ENCODE peak calls at places on chromosome 10, in four cellular contexts. F is glutamatergic neuron, J is B cell, A is right atrium auricular region. Q is an unnamed sample.

GRCh38 chr10:20166291-20166690 is 350.1 kb downstream of the PLXDC2 start:
- DNase-seq in F (no peak), J (no peak), A (no peak), Q (no peak)

GRCh38 chr10:63474488-63474887 is 8.7 kb upstream of the JMJD1C start:
- DNase-seq in F (no peak), J (no peak), A (no peak), Q (no peak)

GRCh38 chr10:29621161-29621560 is 13.6 kb downstream of the SVIL start:
- DNase-seq in F (peak), J (no peak), A (no peak), Q (peak)

GRCh38 chr10:5448333-5449048 is 36.1 kb downstream of the NET1 start:
- DNase-seq in F (no peak), J (no peak), A (no peak), Q (no peak)

GRCh38 chr10:103781329-103782061 is 73.9 kb downstream of the SH3PXD2A start:
- DNase-seq in F (no peak), J (no peak), A (no peak), Q (no peak)

GRCh38 chr10:29473411-29474100 is 161.2 kb downstream of the SVIL start:
- DNase-seq in F (no peak), J (no peak), A (no peak), Q (no peak)

GRCh38 chr10:79358811-79359210 is 11.5 kb downstream of the PPIF start:
- DNase-seq in F (no peak), J (no peak), A (no peak), Q (no peak)

GRCh38 chr10:97991875-97992274 is 38.5 kb downstream of the CRTAC1 start:
- DNase-seq in F (no peak), J (no peak), A (no peak), Q (peak)

GRCh38 chr10:86936661-86937501 is 20.5 kb downstream of the MMRN2 start:
- DNase-seq in F (no peak), J (no peak), A (peak), Q (no peak)

GRCh38 chr10:126902157-126902556 is 3.1 kb upstream of the DOCK1 start:
- DNase-seq in F (no peak), J (no peak), A (no peak), Q (no peak)

GRCh38 chr10:22451346-22451745 is 106.0 kb downstream of the SPAG6 start:
- DNase-seq in F (no peak), J (no peak), A (no peak), Q (no peak)

GRCh38 chr10:6530966-6531365 is 49.1 kb downstream of the PRKCQ start:
- DNase-seq in F (no peak), J (no peak), A (no peak), Q (no peak)

GRCh38 chr10:76624470-76624869 is 1013.1 kb downstream of the KCNMA1 start:
- DNase-seq in F (no peak), J (no peak), A (no peak), Q (no peak)

GRCh38 chr10:683448-684071 is 5.9 kb downstream of the DIP2C start:
- DNase-seq in F (no peak), J (no peak), A (no peak), Q (no peak)

GRCh38 chr10:34808789-34809745 is 6.0 kb downstream of the PARD3 start:
- DNase-seq in F (peak), J (no peak), A (no peak), Q (peak)

GRCh38 chr10:79052311-79053080 is 16.3 kb upstream of the ZMIZ1 start:
- DNase-seq in F (peak), J (no peak), A (no peak), Q (peak)

GRCh38 chr10:104683567-104683966 is 42.5 kb downstream of the SORCS3 start:
- DNase-seq in F (no peak), J (no peak), A (no peak), Q (no peak)

GRCh38 chr10:52451817-52452216 is 137.7 kb downstream of the DKK1 start:
- DNase-seq in F (no peak), J (no peak), A (no peak), Q (no peak)

GRCh38 chr10:6339891-6340290 is 137.2 kb downstream of the PFKFB3 start:
- DNase-seq in F (no peak), J (no peak), A (no peak), Q (no peak)

GRCh38 chr10:56068473-56069263 is 292.4 kb downstream of the ZWINT start:
- DNase-seq in F (no peak), J (no peak), A (no peak), Q (no peak)

GRCh38 chr10:103086261-103086660 is 106.8 kb downstream of the NT5C2 start:
- DNase-seq in F (no peak), J (no peak), A (no peak), Q (no peak)

GRCh38 chr10:47241946-47242900 is 57.8 kb upstream of the GDF10 start:
- DNase-seq in F (no peak), J (no peak), A (no peak), Q (no peak)

GRCh38 chr10:19811517-19811916 is 4.7 kb upstream of the PLXDC2 start:
- DNase-seq in F (peak), J (no peak), A (peak), Q (no peak)

GRCh38 chr10:61993676-61994401 is 92.3 kb downstream of the ARID5B start:
- DNase-seq in F (no peak), J (no peak), A (no peak), Q (no peak)

GRCh38 chr10:130933008-130933390 is 378.5 kb downstream of the TCERG1L start:
- DNase-seq in F (no peak), J (no peak), A (peak), Q (no peak)

GRCh38 chr10:50501899-50502556 is 121.7 kb downstream of the SGMS1 start:
- DNase-seq in F (no peak), J (no peak), A (no peak), Q (no peak)

GRCh38 chr10:69640196-69640980 is 10.3 kb downstream of the FAM241B start:
- DNase-seq in F (no peak), J (no peak), A (no peak), Q (no peak)

GRCh38 chr10:62036186-62037081 is 134.9 kb downstream of the ARID5B start:
- DNase-seq in F (peak), J (no peak), A (no peak), Q (no peak)

GRCh38 chr10:124996127-124996853 is 54.4 kb downstream of the ZRANB1 start:
- DNase-seq in F (no peak), J (no peak), A (peak), Q (no peak)

GRCh38 chr10:13563481-13564445 is 23.0 kb upstream of the PRPF18 start:
- DNase-seq in F (no peak), J (no peak), A (no peak), Q (no peak)

GRCh38 chr10:126147866-126148578 is 240.3 kb downstream of the ADAM12 start:
- DNase-seq in F (peak), J (no peak), A (no peak), Q (no peak)

GRCh38 chr10:96840841-96841518 is 8.9 kb downstream of the LCOR start:
- DNase-seq in F (no peak), J (no peak), A (no peak), Q (no peak)

GRCh38 chr10:12375076-12375504 is 25.7 kb downstream of the CAMK1D start:
- DNase-seq in F (no peak), J (no peak), A (no peak), Q (no peak)

GRCh38 chr10:22659901-22660300 is 54.5 kb downstream of the PIP4K2A start:
- DNase-seq in F (no peak), J (no peak), A (no peak), Q (no peak)

GRCh38 chr10:5639066-5639465 is 27.3 kb downstream of the ASB13 start:
- DNase-seq in F (no peak), J (no peak), A (no peak), Q (no peak)

GRCh38 chr10:118543714-118544400 is 51.6 kb downstream of the PRLHR start:
- DNase-seq in F (peak), J (peak), A (peak), Q (peak)

GRCh38 chr10:69844698-69845097 is 43.0 kb downstream of the COL13A1 start:
- DNase-seq in F (no peak), J (no peak), A (no peak), Q (no peak)

GRCh38 chr10:89373916-89374711 is 3.7 kb upstream of the IFIT1B start:
- DNase-seq in F (no peak), J (no peak), A (peak), Q (no peak)

GRCh38 chr10:35372329-35372728 is 36.0 kb downstream of the CCNY start:
- DNase-seq in F (no peak), J (peak), A (peak), Q (no peak)

GRCh38 chr10:78401882-78402367 is 368.3 kb downstream of the RPS24 start:
- DNase-seq in F (no peak), J (no peak), A (no peak), Q (no peak)

GRCh38 chr10:122112625-122113160 is 123.7 kb downstream of the TACC2 start:
- DNase-seq in F (peak), J (no peak), A (peak), Q (peak)
- TF ChIP-seq CTCF in F (no peak), J (no peak), A (peak), Q (no peak)

DNA sequence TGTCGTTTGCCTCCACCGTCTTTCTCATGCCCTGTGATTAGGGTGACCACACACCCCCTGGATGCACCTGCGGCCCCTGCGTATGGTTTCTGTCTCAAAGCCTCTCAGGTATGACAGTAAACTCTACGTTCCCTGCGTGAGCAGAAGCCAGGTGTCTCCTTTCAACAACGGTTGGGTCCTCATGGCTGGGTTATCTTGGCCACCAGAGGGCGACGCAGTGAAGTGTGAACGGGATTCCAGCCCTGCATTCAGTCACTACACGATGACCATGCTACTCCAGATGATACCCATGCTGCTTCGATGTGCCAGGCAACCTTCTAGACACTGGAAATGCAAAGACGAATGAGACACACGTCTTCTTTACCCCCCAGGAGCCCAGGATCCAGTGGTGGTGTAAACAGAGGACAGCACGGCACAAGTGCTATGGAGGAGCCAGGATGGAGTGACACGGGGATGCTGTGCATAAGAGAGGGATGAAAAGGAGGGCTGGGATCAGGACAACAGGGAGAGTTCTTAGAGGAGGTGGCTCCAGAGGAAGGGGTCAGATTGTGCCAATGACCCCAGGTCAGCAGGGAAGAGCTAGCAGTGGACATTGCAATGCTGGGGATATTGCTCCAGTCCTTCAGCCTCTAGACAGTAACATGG is 228.1 kb upstream of the PFKP start:
- DNase-seq in F (peak), J (peak), A (no peak), Q (peak)
- TF ChIP-seq CTCF in F (peak), J (peak), A (peak), Q (peak)

DNA sequence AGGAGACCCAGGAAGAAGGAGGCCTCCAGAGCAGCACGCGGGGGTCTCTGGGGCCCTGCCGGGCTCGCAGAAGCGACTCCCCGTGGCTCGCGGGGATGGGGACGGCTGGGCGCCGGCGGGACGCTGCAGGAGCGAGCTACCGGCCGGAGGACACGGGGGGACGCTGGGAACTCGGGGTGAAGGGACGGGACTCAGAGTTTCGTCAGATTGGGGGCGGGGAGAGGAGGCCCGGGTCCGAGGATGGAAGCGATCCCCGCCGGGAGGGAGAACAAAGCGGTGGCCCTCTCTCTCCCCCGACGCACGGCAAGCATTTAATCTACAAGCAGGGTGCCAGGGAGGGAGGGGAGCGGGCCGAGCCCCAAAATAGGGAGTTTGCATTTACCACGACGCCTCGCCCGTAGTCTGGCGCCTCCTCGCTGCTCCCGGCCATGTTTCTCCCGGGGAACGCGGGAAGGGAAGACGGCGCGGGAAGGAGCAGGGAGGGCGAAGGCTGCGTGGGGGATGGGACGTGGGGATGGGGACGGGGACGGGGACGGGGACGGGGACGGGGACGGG is at the start of gene PRTFDC1:
- DNase-seq in F (peak), J (peak), A (no peak), Q (peak)
- TF ChIP-seq CTCF in F (no peak), J (no peak), A (peak), Q (no peak)

GRCh38 chr10:101165736-101166135 is 34.6 kb downstream of the TLX1 start:
- DNase-seq in F (no peak), J (no peak), A (no peak), Q (no peak)

GRCh38 chr10:101166430-101166829 is 35.3 kb downstream of the TLX1 start:
- DNase-seq in F (no peak), J (no peak), A (no peak), Q (no peak)

GRCh38 chr10:101158101-101159058 is 27.3 kb downstream of the TLX1 start:
- DNase-seq in F (no peak), J (no peak), A (no peak), Q (no peak)

GRCh38 chr10:101161494-101162299 is 30.6 kb downstream of the TLX1 start:
- DNase-seq in F (peak), J (peak), A (peak), Q (peak)

GRCh38 chr10:101162677-101163076 is 31.6 kb downstream of the TLX1 start:
- DNase-seq in F (no peak), J (no peak), A (no peak), Q (no peak)
- TF ChIP-seq CTCF in F (no peak), J (no peak), A (no peak), Q (no peak)

GRCh38 chr10:113776553-113776952 is 25.1 kb downstream of the PLEKHS1 start:
- DNase-seq in F (no peak), J (no peak), A (no peak), Q (no peak)

GRCh38 chr10:113770346-113770745 is 18.9 kb downstream of the PLEKHS1 start:
- DNase-seq in F (no peak), J (no peak), A (no peak), Q (no peak)

GRCh38 chr10:113780681-113781250 is 29.3 kb downstream of the PLEKHS1 start:
- DNase-seq in F (no peak), J (no peak), A (no peak), Q (no peak)

GRCh38 chr10:113775681-113776294 is 24.3 kb downstream of the PLEKHS1 start:
- DNase-seq in F (no peak), J (no peak), A (no peak), Q (no peak)
- TF ChIP-seq CTCF in F (no peak), J (no peak), A (no peak), Q (no peak)

DNA sequence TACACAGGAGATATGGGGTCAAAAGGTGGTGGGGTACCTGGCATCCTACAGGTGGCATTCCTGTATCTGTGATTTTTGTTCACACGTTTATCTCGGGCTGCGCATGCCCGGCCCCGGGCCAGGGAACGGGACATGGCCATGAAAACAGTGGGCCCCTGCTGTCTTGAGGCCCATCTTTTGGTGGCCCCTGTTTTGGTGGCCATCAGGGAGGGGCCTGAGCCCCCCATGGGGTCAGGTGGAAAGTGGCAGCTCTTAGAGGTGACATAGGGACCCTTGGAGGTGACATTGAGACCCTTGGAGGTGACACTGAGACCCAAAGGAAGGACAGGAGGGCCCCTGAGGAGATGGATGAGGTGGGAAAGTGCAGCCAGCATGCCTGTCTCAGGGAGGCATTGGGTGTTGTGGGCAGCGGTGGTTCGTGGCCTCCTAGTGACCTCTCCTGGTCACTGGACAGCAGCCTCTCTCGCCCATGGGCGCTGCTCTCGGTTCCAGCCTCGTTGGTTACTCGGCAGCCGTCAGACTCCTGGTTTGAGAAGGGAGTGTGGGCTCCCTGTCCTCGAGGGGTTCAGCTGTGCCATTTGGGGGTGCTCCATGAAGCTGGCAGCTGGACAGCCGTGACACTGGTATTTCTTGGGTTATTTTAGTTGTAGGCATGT is 39.9 kb downstream of the INPP5A start:
- DNase-seq in F (peak), J (no peak), A (peak), Q (no peak)
- TF ChIP-seq CTCF in F (no peak), J (no peak), A (peak), Q (no peak)

GRCh38 chr10:72274730-72275350 is 1.1 kb downstream of the DDIT4 start:
- DNase-seq in F (peak), J (peak), A (peak), Q (peak)
- TF ChIP-seq CTCF in F (peak), J (peak), A (peak), Q (peak)

GRCh38 chr10:92552310-92552709 is 21.6 kb downstream of the IDE start:
- DNase-seq in F (no peak), J (no peak), A (no peak), Q (no peak)
- TF ChIP-seq CTCF in F (peak), J (peak), A (no peak), Q (no peak)

GRCh38 chr10:36730316-36730715 is 395.1 kb upstream of the ANKRD30A start:
- DNase-seq in F (no peak), J (no peak), A (no peak), Q (no peak)

GRCh38 chr10:36722777-36723176 is 402.6 kb upstream of the ANKRD30A start:
- DNase-seq in F (no peak), J (no peak), A (no peak), Q (no peak)

GRCh38 chr10:36721851-36722250 is 403.5 kb upstream of the ANKRD30A start:
- DNase-seq in F (no peak), J (no peak), A (no peak), Q (no peak)

GRCh38 chr10:36720931-36721330 is 404.5 kb upstream of the ANKRD30A start:
- DNase-seq in F (no peak), J (no peak), A (no peak), Q (no peak)

GRCh38 chr10:36725581-36726520 is 399.5 kb upstream of the ANKRD30A start:
- DNase-seq in F (peak), J (peak), A (no peak), Q (peak)
- TF ChIP-seq CTCF in F (peak), J (no peak), A (peak), Q (peak)

GRCh38 chr10:84783386-84783785 is 455.0 kb downstream of the CCSER2 start:
- DNase-seq in F (peak), J (peak), A (no peak), Q (peak)
- TF ChIP-seq CTCF in F (peak), J (peak), A (peak), Q (peak)

Q was measured in nephron progenitor cell.